ENCODE peak calls at places on chromosomes 6 and 20, in six cellular contexts. One of them, this sample, is unnamed.

GRCh38 chr6:25919657-25920056 is 10.8 kb downstream of the SLC17A2 start:
- DNase-seq in cardiac muscle cell: no peak
- DNase-seq in dorsolateral prefrontal cortex: no peak
- DNase-seq in GM12864: no peak
- DNase-seq in HCT116: no peak
- DNase-seq in astrocyte: no peak
- DNase-seq in this sample: no peak

GRCh38 chr6:119672725-119673124 is 323.2 kb upstream of the MAN1A1 start:
- DNase-seq in cardiac muscle cell: no peak
- DNase-seq in dorsolateral prefrontal cortex: no peak
- DNase-seq in GM12864: no peak
- DNase-seq in HCT116: no peak
- DNase-seq in astrocyte: no peak
- DNase-seq in this sample: no peak

GRCh38 chr20:47456952-47457724 is 44.5 kb upstream of the NCOA3 start:
- DNase-seq in cardiac muscle cell: peak; percentile 68
- DNase-seq in dorsolateral prefrontal cortex: no peak
- DNase-seq in GM12864: no peak
- DNase-seq in HCT116: no peak
- DNase-seq in astrocyte: peak; percentile 86
- DNase-seq in this sample: peak; percentile 63

GRCh38 chr6:139533573-139534471 is 159.4 kb upstream of the CITED2 start:
- DNase-seq in cardiac muscle cell: peak; percentile 90
- DNase-seq in dorsolateral prefrontal cortex: no peak
- DNase-seq in GM12864: no peak
- DNase-seq in HCT116: peak; percentile 55
- DNase-seq in astrocyte: peak; percentile 74
- DNase-seq in this sample: peak; percentile 78

GRCh38 chr6:127342296-127342945 is 988 bp downstream of the ECHDC1 start:
- DNase-seq in cardiac muscle cell: peak; percentile 68
- DNase-seq in dorsolateral prefrontal cortex: no peak
- DNase-seq in GM12864: no peak
- DNase-seq in HCT116: no peak
- DNase-seq in astrocyte: peak; percentile 63
- DNase-seq in this sample: no peak

GRCh38 chr6:142914371-142914770 is 30.6 kb downstream of the HIVEP2 start:
- DNase-seq in cardiac muscle cell: no peak
- DNase-seq in dorsolateral prefrontal cortex: no peak
- DNase-seq in GM12864: no peak
- DNase-seq in HCT116: no peak
- DNase-seq in astrocyte: no peak
- DNase-seq in this sample: no peak

GRCh38 chr20:3889489-3890409 is 562 bp downstream of the PANK2 start:
- DNase-seq in cardiac muscle cell: no peak
- DNase-seq in dorsolateral prefrontal cortex: no peak
- DNase-seq in GM12864: no peak
- DNase-seq in HCT116: no peak
- DNase-seq in astrocyte: no peak
- DNase-seq in this sample: no peak

GRCh38 chr6:113565306-113565705 is 291.8 kb upstream of the MARCKS start:
- DNase-seq in cardiac muscle cell: no peak
- DNase-seq in dorsolateral prefrontal cortex: no peak
- DNase-seq in GM12864: no peak
- DNase-seq in HCT116: no peak
- DNase-seq in astrocyte: no peak
- DNase-seq in this sample: no peak

GRCh38 chr20:13458860-13459451 is 179.8 kb downstream of the TASP1 start:
- DNase-seq in cardiac muscle cell: peak; percentile 66
- DNase-seq in dorsolateral prefrontal cortex: no peak
- DNase-seq in GM12864: no peak
- DNase-seq in HCT116: peak; percentile 13
- DNase-seq in astrocyte: peak; percentile 15
- DNase-seq in this sample: no peak

GRCh38 chr20:61263084-61263695 is 11.1 kb downstream of the CDH4 start:
- DNase-seq in cardiac muscle cell: peak; percentile 22
- DNase-seq in dorsolateral prefrontal cortex: no peak
- DNase-seq in GM12864: no peak
- DNase-seq in HCT116: no peak
- DNase-seq in astrocyte: no peak
- DNase-seq in this sample: no peak

GRCh38 chr6:31738048-31738979 is 1.5 kb upstream of the MSH5 start:
- DNase-seq in cardiac muscle cell: peak; percentile 92
- DNase-seq in dorsolateral prefrontal cortex: no peak
- DNase-seq in GM12864: peak; percentile 77
- DNase-seq in HCT116: no peak
- DNase-seq in astrocyte: peak; percentile 78
- DNase-seq in this sample: no peak

GRCh38 chr6:144151010-144151727 is 852 bp downstream of the STX11 start:
- DNase-seq in cardiac muscle cell: no peak
- DNase-seq in dorsolateral prefrontal cortex: no peak
- DNase-seq in GM12864: peak; percentile 78
- DNase-seq in HCT116: no peak
- DNase-seq in astrocyte: no peak
- DNase-seq in this sample: no peak

GRCh38 chr6:32825966-32826365 is 9.2 kb upstream of the HLA-DOB start:
- DNase-seq in cardiac muscle cell: peak; percentile 81
- DNase-seq in dorsolateral prefrontal cortex: no peak
- DNase-seq in GM12864: no peak
- DNase-seq in HCT116: no peak
- DNase-seq in astrocyte: peak; percentile 21
- DNase-seq in this sample: peak; percentile 57

GRCh38 chr20:7379621-7380220 is 560.5 kb downstream of the HAO1 start:
- DNase-seq in cardiac muscle cell: no peak
- DNase-seq in dorsolateral prefrontal cortex: no peak
- DNase-seq in GM12864: no peak
- DNase-seq in HCT116: no peak
- DNase-seq in astrocyte: peak; percentile 55
- DNase-seq in this sample: no peak

GRCh38 chr20:42634096-42634495 is 555.6 kb downstream of the PTPRT start:
- DNase-seq in cardiac muscle cell: no peak
- DNase-seq in dorsolateral prefrontal cortex: no peak
- DNase-seq in GM12864: no peak
- DNase-seq in HCT116: no peak
- DNase-seq in astrocyte: no peak
- DNase-seq in this sample: no peak

GRCh38 chr6:135025175-135025574 is 29.4 kb downstream of the HBS1L start:
- DNase-seq in cardiac muscle cell: no peak
- DNase-seq in dorsolateral prefrontal cortex: no peak
- DNase-seq in GM12864: no peak
- DNase-seq in HCT116: no peak
- DNase-seq in astrocyte: no peak
- DNase-seq in this sample: no peak

GRCh38 chr20:50287512-50287911 is 96.9 kb downstream of the CEBPB start:
- DNase-seq in cardiac muscle cell: no peak
- DNase-seq in dorsolateral prefrontal cortex: no peak
- DNase-seq in GM12864: no peak
- DNase-seq in HCT116: no peak
- DNase-seq in astrocyte: no peak
- DNase-seq in this sample: no peak

GRCh38 chr6:111842271-111842822 is 30.9 kb downstream of the FYN start:
- DNase-seq in cardiac muscle cell: no peak
- DNase-seq in dorsolateral prefrontal cortex: no peak
- DNase-seq in GM12864: no peak
- DNase-seq in HCT116: no peak
- DNase-seq in astrocyte: no peak
- DNase-seq in this sample: no peak

GRCh38 chr6:111844921-111845320 is 28.3 kb downstream of the FYN start:
- DNase-seq in cardiac muscle cell: peak; percentile 28
- DNase-seq in dorsolateral prefrontal cortex: peak; percentile 55
- DNase-seq in GM12864: no peak
- DNase-seq in HCT116: no peak
- DNase-seq in astrocyte: no peak
- DNase-seq in this sample: no peak

GRCh38 chr6:111844376-111844775 is 28.9 kb downstream of the FYN start:
- DNase-seq in cardiac muscle cell: no peak
- DNase-seq in dorsolateral prefrontal cortex: no peak
- DNase-seq in GM12864: no peak
- DNase-seq in HCT116: no peak
- DNase-seq in astrocyte: no peak
- DNase-seq in this sample: no peak

GRCh38 chr6:111842891-111843290 is 30.4 kb downstream of the FYN start:
- DNase-seq in cardiac muscle cell: no peak
- DNase-seq in dorsolateral prefrontal cortex: no peak
- DNase-seq in GM12864: no peak
- DNase-seq in HCT116: no peak
- DNase-seq in astrocyte: peak; percentile 66
- DNase-seq in this sample: no peak

DNA sequence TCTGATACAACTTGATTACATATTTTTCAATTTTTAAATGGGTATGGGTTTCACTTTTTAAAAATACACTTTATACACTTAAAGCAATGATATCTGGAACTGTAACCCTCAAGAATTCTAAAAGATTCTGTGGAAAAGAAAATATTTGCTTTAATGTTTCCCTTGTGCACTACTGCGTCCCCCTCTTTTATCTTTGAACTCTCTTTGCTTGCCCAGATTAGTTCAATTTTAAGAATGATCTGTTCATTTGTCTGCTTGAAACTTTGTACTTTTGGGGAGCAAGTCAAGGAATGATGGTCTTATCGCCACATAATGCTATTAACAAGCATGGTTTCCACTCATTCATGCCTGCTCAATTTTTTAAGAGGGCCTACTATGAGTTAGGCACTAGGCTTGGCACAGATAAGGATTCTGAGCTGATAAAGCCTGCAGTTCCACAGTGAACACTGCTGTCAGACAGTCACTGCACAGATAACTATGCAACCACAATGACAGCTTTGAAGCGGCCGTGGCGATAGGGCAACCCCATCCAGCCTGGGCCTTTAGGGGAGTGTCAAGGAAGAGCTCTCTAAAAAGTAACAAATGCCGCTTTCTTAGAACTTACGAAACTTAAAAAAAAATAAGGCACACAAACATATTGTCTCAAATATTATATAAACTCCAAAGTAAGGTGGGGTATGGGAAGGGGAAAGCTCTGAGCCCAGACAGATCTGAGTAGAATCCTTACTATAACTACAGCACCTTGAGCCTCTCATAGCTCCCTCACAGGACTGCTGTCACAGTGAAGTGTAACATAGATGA is 29.7 kb downstream of the FYN start:
- DNase-seq in cardiac muscle cell: no peak
- DNase-seq in dorsolateral prefrontal cortex: no peak
- DNase-seq in GM12864: no peak
- DNase-seq in HCT116: no peak
- DNase-seq in astrocyte: peak; percentile 46
- DNase-seq in this sample: no peak
- H3K4me3 ChIP-seq in cardiac muscle cell: no peak overlapping the region
- H3K4me3 ChIP-seq in dorsolateral prefrontal cortex: no peak overlapping the region
- H3K4me3 ChIP-seq in GM12864: no peak overlapping the region
- H3K4me3 ChIP-seq in HCT116: no peak overlapping the region
- H3K4me3 ChIP-seq in astrocyte: no peak overlapping the region
- H3K4me3 ChIP-seq in this sample: no peak overlapping the region

DNA sequence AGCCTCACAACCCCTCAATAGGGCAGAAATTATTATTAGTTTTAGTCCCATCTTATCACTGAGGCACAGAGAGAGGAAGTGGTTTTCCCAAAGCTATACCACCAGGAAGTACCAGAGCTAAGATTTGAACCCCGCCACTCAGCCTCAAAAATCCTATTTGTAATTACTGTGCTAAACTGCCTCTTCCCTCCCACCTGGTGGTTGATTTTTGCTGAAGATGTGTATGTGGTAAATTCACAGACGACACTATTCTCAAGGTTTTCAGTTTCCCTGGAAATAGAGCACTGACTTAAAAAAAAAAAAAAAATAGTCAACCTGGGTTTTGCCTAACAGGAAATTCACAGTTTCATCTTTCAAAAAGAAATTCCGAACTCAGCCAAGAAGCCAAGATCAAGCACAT is 57.9 kb downstream of the TSHZ2 start:
- DNase-seq in cardiac muscle cell: no peak
- DNase-seq in dorsolateral prefrontal cortex: no peak
- DNase-seq in GM12864: no peak
- DNase-seq in HCT116: no peak
- DNase-seq in astrocyte: no peak
- DNase-seq in this sample: no peak
- TF ChIP-seq CTCF in cardiac muscle cell: no peak
- TF ChIP-seq CTCF in dorsolateral prefrontal cortex: no peak
- TF ChIP-seq CTCF in GM12864: no peak
- TF ChIP-seq CTCF in HCT116: no peak
- TF ChIP-seq CTCF in astrocyte: no peak
- TF ChIP-seq CTCF in this sample: no peak

GRCh38 chr6:52552278-52552643 is 24.6 kb downstream of the TRAM2 start:
- DNase-seq in cardiac muscle cell: no peak
- DNase-seq in dorsolateral prefrontal cortex: no peak
- DNase-seq in GM12864: peak; percentile 65
- DNase-seq in HCT116: no peak
- DNase-seq in astrocyte: no peak
- DNase-seq in this sample: no peak
- H3K4me3 ChIP-seq in cardiac muscle cell: no peak overlapping the region
- H3K4me3 ChIP-seq in dorsolateral prefrontal cortex: peak overlapping the region; percentile 20
- H3K4me3 ChIP-seq in GM12864: no peak overlapping the region
- H3K4me3 ChIP-seq in HCT116: no peak overlapping the region
- H3K4me3 ChIP-seq in astrocyte: peak overlapping the region; percentile 12
- H3K4me3 ChIP-seq in this sample: no peak overlapping the region

GRCh38 chr6:159125977-159126376 is 43.2 kb upstream of the FNDC1 start:
- DNase-seq in cardiac muscle cell: peak; percentile 11
- DNase-seq in dorsolateral prefrontal cortex: peak; percentile 87
- DNase-seq in GM12864: no peak
- DNase-seq in HCT116: no peak
- DNase-seq in astrocyte: no peak
- DNase-seq in this sample: no peak

GRCh38 chr6:159126590-159126989 is 42.6 kb upstream of the FNDC1 start:
- DNase-seq in cardiac muscle cell: no peak
- DNase-seq in dorsolateral prefrontal cortex: no peak
- DNase-seq in GM12864: no peak
- DNase-seq in HCT116: no peak
- DNase-seq in astrocyte: no peak
- DNase-seq in this sample: no peak

GRCh38 chr6:159127701-159128100 is 41.5 kb upstream of the FNDC1 start:
- DNase-seq in cardiac muscle cell: no peak
- DNase-seq in dorsolateral prefrontal cortex: no peak
- DNase-seq in GM12864: no peak
- DNase-seq in HCT116: no peak
- DNase-seq in astrocyte: no peak
- DNase-seq in this sample: no peak

GRCh38 chr6:159121387-159121955 is 47.7 kb upstream of the FNDC1 start:
- DNase-seq in cardiac muscle cell: no peak
- DNase-seq in dorsolateral prefrontal cortex: no peak
- DNase-seq in GM12864: no peak
- DNase-seq in HCT116: no peak
- DNase-seq in astrocyte: no peak
- DNase-seq in this sample: no peak

GRCh38 chr6:159125014-159125609 is 44.1 kb upstream of the FNDC1 start:
- DNase-seq in cardiac muscle cell: no peak
- DNase-seq in dorsolateral prefrontal cortex: no peak
- DNase-seq in GM12864: no peak
- DNase-seq in HCT116: no peak
- DNase-seq in astrocyte: no peak
- DNase-seq in this sample: no peak
- TF ChIP-seq CTCF in cardiac muscle cell: peak; percentile 17
- TF ChIP-seq CTCF in dorsolateral prefrontal cortex: peak; percentile 40
- TF ChIP-seq CTCF in GM12864: no peak
- TF ChIP-seq CTCF in HCT116: peak; percentile 69
- TF ChIP-seq CTCF in astrocyte: no peak
- TF ChIP-seq CTCF in this sample: peak; percentile 33

GRCh38 chr20:32793059-32793458 is 26.7 kb upstream of the MAPRE1 start:
- DNase-seq in cardiac muscle cell: no peak
- DNase-seq in dorsolateral prefrontal cortex: no peak
- DNase-seq in GM12864: no peak
- DNase-seq in HCT116: no peak
- DNase-seq in astrocyte: no peak
- DNase-seq in this sample: no peak
- H3K4me3 ChIP-seq in cardiac muscle cell: no peak overlapping the region
- H3K4me3 ChIP-seq in dorsolateral prefrontal cortex: no peak overlapping the region
- H3K4me3 ChIP-seq in GM12864: no peak overlapping the region
- H3K4me3 ChIP-seq in HCT116: no peak overlapping the region
- H3K4me3 ChIP-seq in astrocyte: no peak overlapping the region
- H3K4me3 ChIP-seq in this sample: no peak overlapping the region